ENCODE peak calls at places on chromosomes 1 and 21, in six cellular contexts. E is stomach, F is H1, B is psoas muscle, S is colonic mucosa, U is HL-60. O is an unnamed sample.

GRCh38 chr21:28391938-28392337 is 600.7 kb downstream of the LTN1 start:
- DNase-seq in F (no peak), B (no peak), U (no peak), E (no peak), S (no peak), O (peak)

GRCh38 chr1:244273845-244274619 is 177.7 kb downstream of the ADSS2 start:
- DNase-seq in S (peak), E (peak), F (no peak), U (peak), B (peak), O (peak)

GRCh38 chr1:75472089-75472970 is 138.6 kb downstream of the SLC44A5 start:
- DNase-seq in U (no peak), E (no peak), B (no peak), F (no peak), S (no peak), O (no peak)

GRCh38 chr1:175493321-175493998 is 249.9 kb downstream of the TNR start:
- DNase-seq in E (no peak), U (no peak), B (no peak), F (no peak), S (no peak), O (no peak)

GRCh38 chr1:116127848-116128540 is 16.8 kb downstream of the MAB21L3 start:
- DNase-seq in B (no peak), S (no peak), E (no peak), U (no peak), F (no peak), O (no peak)

GRCh38 chr1:53155534-53155933 is 13.1 kb upstream of the SLC1A7 start:
- DNase-seq in B (no peak), F (no peak), S (no peak), E (no peak), U (no peak), O (no peak)

GRCh38 chr1:25361901-25362300 is 23.8 kb downstream of the TMEM50A start:
- DNase-seq in U (no peak), F (no peak), E (no peak), S (no peak), B (no peak), O (peak)

GRCh38 chr1:185300152-185300551 is 16.9 kb downstream of the IVNS1ABP start:
- DNase-seq in E (no peak), F (no peak), U (no peak), S (no peak), B (no peak), O (no peak)

GRCh38 chr1:76191561-76191960 is 117.0 kb downstream of the ST6GALNAC3 start:
- DNase-seq in U (no peak), F (no peak), B (no peak), S (no peak), E (no peak), O (no peak)

GRCh38 chr1:179353546-179353945 is 12.2 kb upstream of the AXDND1 start:
- DNase-seq in F (no peak), E (no peak), B (no peak), S (no peak), U (no peak), O (peak)

GRCh38 chr21:38806153-38806941 is 618 bp downstream of the ETS2 start:
- DNase-seq in S (peak), F (no peak), B (peak), U (peak), E (no peak), O (no peak)

GRCh38 chr1:235011599-235012435 is 116.8 kb downstream of the TOMM20 start:
- DNase-seq in F (no peak), B (peak), U (peak), S (peak), E (peak), O (peak)

GRCh38 chr1:174753131-174753530 is 246.6 kb upstream of the CACYBP start:
- DNase-seq in E (no peak), S (no peak), F (no peak), U (no peak), B (no peak), O (no peak)

GRCh38 chr1:227996187-227996950 is 10.4 kb upstream of the WNT3A start:
- DNase-seq in U (no peak), B (no peak), S (no peak), E (no peak), F (no peak), O (no peak)

GRCh38 chr21:45032977-45033705 is 41.2 kb upstream of the ADARB1 start:
- DNase-seq in S (no peak), U (no peak), E (no peak), F (no peak), B (no peak), O (no peak)

DNA sequence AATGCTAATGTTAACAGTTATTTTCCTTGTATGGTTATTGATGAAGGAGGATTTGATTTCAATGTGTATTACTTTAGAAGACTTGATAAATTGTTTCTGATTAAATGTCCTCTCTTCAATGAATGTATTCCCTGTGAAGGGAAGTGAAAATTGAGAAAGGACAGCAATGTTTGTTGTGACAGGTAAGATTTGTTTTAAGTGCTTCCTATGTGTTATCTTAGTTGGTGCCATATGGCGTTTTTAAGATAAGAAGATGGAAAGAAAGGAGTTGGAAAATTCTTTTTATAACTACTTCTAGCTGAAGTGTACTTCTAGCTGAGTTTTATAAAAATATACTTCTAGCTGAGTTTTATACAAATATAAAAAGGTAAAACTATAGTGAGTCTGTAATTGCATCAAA is 382.7 kb upstream of the B3GALT2 start:
- DNase-seq in U (no peak), E (no peak), S (no peak), F (no peak), B (no peak), O (no peak)
- H3K4me3 ChIP-seq in U (no peak), E (no peak), S (no peak), F (no peak), B (no peak), O (no peak)

DNA sequence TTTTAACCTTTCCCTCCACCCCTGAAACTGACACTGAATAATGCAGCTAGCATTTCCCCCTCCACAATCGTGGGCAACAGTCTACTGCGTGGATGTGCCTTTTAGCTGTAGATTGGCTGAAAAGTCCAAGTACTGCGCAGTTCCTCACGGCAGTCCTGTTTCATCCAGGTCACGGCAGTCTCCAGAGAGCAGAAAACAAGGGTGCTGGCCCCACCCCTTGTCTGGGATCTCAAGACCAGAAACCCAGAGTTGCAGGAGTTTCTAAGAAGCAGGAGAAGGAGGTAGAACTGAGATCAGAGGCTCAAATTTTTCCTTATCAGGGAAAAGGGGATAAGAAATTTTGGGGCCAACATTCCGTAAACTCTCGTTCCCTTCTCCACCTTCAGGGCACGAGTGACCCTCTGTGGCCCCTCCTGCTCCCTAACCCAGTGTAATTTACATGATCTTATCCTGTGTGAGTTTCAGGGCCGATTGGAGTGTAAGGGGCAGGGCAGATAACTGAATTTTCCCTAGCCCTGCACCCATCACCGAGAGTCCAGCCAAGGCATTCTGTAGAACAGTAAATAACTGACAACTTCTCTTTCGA is 25.9 kb upstream of the PLA2G2C start:
- DNase-seq in F (no peak), U (no peak), S (peak), E (no peak), B (no peak), O (no peak)
- H3K4me3 ChIP-seq in F (no peak), U (no peak), S (no peak), E (no peak), B (no peak), O (no peak)

DNA sequence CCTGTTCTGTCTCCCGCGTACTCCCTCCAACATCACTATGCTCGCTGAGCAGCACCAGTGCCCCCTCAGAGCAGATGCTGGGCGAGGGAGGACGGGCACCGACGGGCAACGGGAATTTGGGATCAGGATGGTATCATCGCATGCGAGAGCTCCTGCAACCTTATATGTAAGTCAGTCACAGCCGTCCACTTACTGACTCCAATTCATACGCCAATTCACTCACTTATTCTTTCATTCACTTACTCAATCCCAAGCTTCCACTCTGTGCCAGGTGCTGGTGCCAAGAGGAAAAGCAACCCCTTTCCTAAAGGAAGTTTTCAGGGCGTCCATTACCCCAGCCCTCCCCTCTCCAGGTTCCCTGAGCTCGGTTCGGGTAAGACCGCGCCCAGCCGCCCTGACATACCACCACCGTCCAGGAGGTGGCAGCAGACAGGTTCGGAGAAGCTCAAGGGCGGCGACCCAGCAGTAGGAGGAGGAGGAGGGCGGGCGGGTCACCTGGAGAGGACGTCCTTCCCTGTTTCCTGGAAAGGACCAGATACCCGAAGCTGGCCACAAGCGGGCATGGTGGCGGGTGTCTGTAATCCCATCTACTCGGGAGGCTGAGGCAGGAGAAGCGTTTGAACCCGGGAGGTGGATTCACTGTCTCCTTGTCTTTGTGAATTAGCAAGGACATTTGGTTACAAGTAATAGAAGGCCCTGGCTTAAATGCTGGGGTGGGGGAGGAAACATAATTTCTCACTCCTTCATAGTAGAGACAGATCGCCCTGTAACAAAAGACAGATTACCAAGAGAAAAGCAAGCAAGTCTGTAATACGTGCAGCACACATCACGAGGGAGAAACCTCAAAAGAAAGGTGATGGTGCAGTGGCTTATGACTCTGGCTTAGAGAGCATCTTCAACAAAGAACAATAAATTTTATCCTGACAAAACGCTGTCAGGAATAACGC is 7.6 kb upstream of the IL22RA1 start:
- DNase-seq in B (peak), S (peak), F (peak), E (peak), U (peak), O (peak)
- H3K4me3 ChIP-seq in B (peak), S (no peak), F (peak), E (no peak), U (no peak), O (no peak)

DNA sequence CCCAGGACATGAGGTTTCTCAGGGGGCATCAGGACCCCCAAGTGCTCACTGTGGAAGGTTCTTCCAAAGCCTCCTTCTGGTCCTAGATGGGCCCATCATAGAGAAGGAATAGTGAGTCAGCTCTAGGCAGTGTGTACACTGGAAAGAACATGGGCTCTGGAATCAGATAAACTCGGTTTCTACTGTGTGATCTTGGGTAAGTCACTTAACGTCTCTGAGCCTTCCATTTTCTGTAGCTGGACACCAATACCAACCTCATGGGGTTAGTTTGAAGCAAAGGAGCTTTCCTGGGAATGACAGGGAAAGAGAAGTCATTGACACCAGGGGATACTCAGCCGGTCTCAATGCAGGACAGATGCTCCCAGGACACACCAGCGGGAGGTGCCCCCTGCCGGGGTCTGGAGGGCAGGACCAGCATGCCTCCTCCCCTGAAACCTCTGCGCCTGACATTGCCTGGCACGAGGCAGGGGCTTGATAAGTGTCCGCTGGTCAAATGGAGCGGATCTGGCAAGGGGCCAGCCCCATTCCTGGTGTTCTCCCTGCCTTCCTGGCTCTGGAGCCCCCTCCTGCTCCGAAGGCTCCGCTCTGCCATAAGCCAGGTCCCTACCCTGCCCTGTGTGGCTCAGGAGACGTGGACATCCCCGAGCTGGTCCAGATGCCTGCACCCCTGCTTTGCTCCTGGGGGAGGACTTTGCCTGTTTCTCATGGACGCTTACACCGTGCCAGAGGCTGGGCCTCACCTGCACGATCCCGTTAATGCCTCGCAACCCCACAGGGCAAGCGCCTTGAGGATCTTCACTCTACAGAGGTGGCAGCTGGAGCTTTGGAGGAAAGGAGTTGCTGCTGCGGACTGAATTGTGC is 52.8 kb downstream of the EDN2 start:
- DNase-seq in S (no peak), F (no peak), U (no peak), E (peak), B (no peak), O (no peak)
- H3K4me3 ChIP-seq in S (no peak), F (no peak), U (no peak), E (no peak), B (no peak), O (no peak)

DNA sequence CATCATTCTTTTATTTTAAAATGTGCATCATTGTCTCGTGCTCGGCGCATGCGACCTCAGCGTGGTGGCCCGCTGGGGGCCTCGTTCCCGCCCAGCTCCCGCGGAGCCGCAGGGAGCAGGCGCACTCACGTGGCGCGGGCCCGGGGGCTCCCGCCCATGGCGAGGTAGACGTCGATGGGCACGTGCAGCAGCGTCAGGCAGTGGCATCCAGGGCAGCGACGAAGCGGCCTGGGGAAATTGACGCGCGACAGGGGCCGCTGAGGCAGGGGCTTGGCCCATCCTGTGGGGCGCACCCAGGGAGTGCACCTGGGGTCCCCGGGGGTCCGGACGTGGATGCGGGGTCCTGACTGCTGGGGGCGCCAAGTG is 994 bp downstream of the FAM229A start:
- DNase-seq in E (no peak), B (no peak), S (no peak), F (no peak), U (no peak), O (no peak)
- H3K4me3 ChIP-seq in E (peak), B (peak), S (peak), F (no peak), U (no peak), O (no peak)

O was measured in cardiac fibroblast.